ENCODE peak calls at places on chromosome 21, in nine cellular contexts. One of them, this sample, is unnamed.

GRCh38 chr21:37145635-37146111 is 72.6 kb downstream of the TTC3 start:
- DNase-seq in RPMI8226: no peak
- DNase-seq in activated naive CD4-positive, alpha-beta T cell: no peak
- DNase-seq in NCI-H524 treated with DMSO at 0.1 percent for 48 hours: no peak
- DNase-seq in NT2/D1: no peak
- DNase-seq in OCI-M1: peak
- DNase-seq in GDM1: no peak
- DNase-seq in AML-193: no peak
- DNase-seq in HL-60: no peak
- DNase-seq in this sample: no peak

GRCh38 chr21:32456497-32456918 is 44.0 kb downstream of the EVA1C start:
- DNase-seq in NT2/D1: no peak
- DNase-seq in RPMI8226: no peak
- DNase-seq in activated naive CD4-positive, alpha-beta T cell: no peak
- DNase-seq in GDM1: no peak
- DNase-seq in AML-193: no peak
- DNase-seq in OCI-M1: no peak
- DNase-seq in HL-60: no peak
- DNase-seq in NCI-H524 treated with DMSO at 0.1 percent for 48 hours: no peak
- DNase-seq in this sample: no peak

GRCh38 chr21:44517175-44517899 is 22.7 kb downstream of the KRTAP10-1 start:
- DNase-seq in AML-193: no peak
- DNase-seq in NT2/D1: peak
- DNase-seq in OCI-M1: peak
- DNase-seq in HL-60: no peak
- DNase-seq in RPMI8226: peak
- DNase-seq in activated naive CD4-positive, alpha-beta T cell: no peak
- DNase-seq in NCI-H524 treated with DMSO at 0.1 percent for 48 hours: peak
- DNase-seq in GDM1: no peak
- DNase-seq in this sample: peak

GRCh38 chr21:44534688-44535087 is 5.3 kb downstream of the KRTAP10-1 start:
- DNase-seq in AML-193: no peak
- DNase-seq in RPMI8226: no peak
- DNase-seq in activated naive CD4-positive, alpha-beta T cell: no peak
- DNase-seq in GDM1: no peak
- DNase-seq in NCI-H524 treated with DMSO at 0.1 percent for 48 hours: no peak
- DNase-seq in HL-60: no peak
- DNase-seq in NT2/D1: no peak
- DNase-seq in OCI-M1: no peak
- DNase-seq in this sample: no peak

GRCh38 chr21:27954806-27955205 is 987.9 kb upstream of the ADAMTS5 start:
- DNase-seq in OCI-M1: no peak
- DNase-seq in GDM1: no peak
- DNase-seq in NT2/D1: peak
- DNase-seq in activated naive CD4-positive, alpha-beta T cell: no peak
- DNase-seq in RPMI8226: no peak
- DNase-seq in NCI-H524 treated with DMSO at 0.1 percent for 48 hours: no peak
- DNase-seq in AML-193: no peak
- DNase-seq in HL-60: peak
- DNase-seq in this sample: no peak

GRCh38 chr21:38853421-38853919 is 47.7 kb downstream of the ETS2 start:
- DNase-seq in activated naive CD4-positive, alpha-beta T cell: no peak
- DNase-seq in OCI-M1: no peak
- DNase-seq in RPMI8226: peak
- DNase-seq in AML-193: no peak
- DNase-seq in NT2/D1: no peak
- DNase-seq in HL-60: peak
- DNase-seq in GDM1: no peak
- DNase-seq in NCI-H524 treated with DMSO at 0.1 percent for 48 hours: no peak
- DNase-seq in this sample: peak

GRCh38 chr21:34983680-34984086 is 65.4 kb downstream of the RUNX1 start:
- DNase-seq in NT2/D1: no peak
- DNase-seq in OCI-M1: peak
- DNase-seq in HL-60: peak
- DNase-seq in activated naive CD4-positive, alpha-beta T cell: no peak
- DNase-seq in NCI-H524 treated with DMSO at 0.1 percent for 48 hours: no peak
- DNase-seq in AML-193: peak
- DNase-seq in GDM1: peak
- DNase-seq in RPMI8226: peak
- DNase-seq in this sample: no peak

GRCh38 chr21:29347274-29347681 is 48.6 kb downstream of the BACH1 start:
- DNase-seq in GDM1: no peak
- DNase-seq in activated naive CD4-positive, alpha-beta T cell: no peak
- DNase-seq in NCI-H524 treated with DMSO at 0.1 percent for 48 hours: no peak
- DNase-seq in OCI-M1: peak
- DNase-seq in RPMI8226: no peak
- DNase-seq in AML-193: peak
- DNase-seq in NT2/D1: no peak
- DNase-seq in HL-60: peak
- DNase-seq in this sample: no peak

GRCh38 chr21:34357889-34358288 is 5.9 kb upstream of the KCNE2 start:
- DNase-seq in GDM1: no peak
- DNase-seq in NT2/D1: no peak
- DNase-seq in activated naive CD4-positive, alpha-beta T cell: no peak
- DNase-seq in OCI-M1: no peak
- DNase-seq in NCI-H524 treated with DMSO at 0.1 percent for 48 hours: no peak
- DNase-seq in HL-60: no peak
- DNase-seq in AML-193: no peak
- DNase-seq in RPMI8226: no peak
- DNase-seq in this sample: no peak

GRCh38 chr21:45270306-45270821 is 17.3 kb downstream of the POFUT2 start:
- DNase-seq in GDM1: no peak
- DNase-seq in RPMI8226: no peak
- DNase-seq in AML-193: no peak
- DNase-seq in NCI-H524 treated with DMSO at 0.1 percent for 48 hours: no peak
- DNase-seq in OCI-M1: peak
- DNase-seq in HL-60: no peak
- DNase-seq in activated naive CD4-positive, alpha-beta T cell: no peak
- DNase-seq in NT2/D1: no peak
- DNase-seq in this sample: no peak

GRCh38 chr21:44518684-44519083 is 21.3 kb downstream of the KRTAP10-1 start:
- DNase-seq in OCI-M1: no peak
- DNase-seq in GDM1: no peak
- DNase-seq in activated naive CD4-positive, alpha-beta T cell: no peak
- DNase-seq in NT2/D1: no peak
- DNase-seq in RPMI8226: no peak
- DNase-seq in HL-60: no peak
- DNase-seq in AML-193: no peak
- DNase-seq in NCI-H524 treated with DMSO at 0.1 percent for 48 hours: no peak
- DNase-seq in this sample: no peak

GRCh38 chr21:33642896-33643657 is 776 bp downstream of the ITSN1 start:
- DNase-seq in NT2/D1: no peak
- DNase-seq in RPMI8226: peak
- DNase-seq in OCI-M1: peak
- DNase-seq in HL-60: no peak
- DNase-seq in activated naive CD4-positive, alpha-beta T cell: peak
- DNase-seq in GDM1: no peak
- DNase-seq in NCI-H524 treated with DMSO at 0.1 percent for 48 hours: no peak
- DNase-seq in AML-193: no peak
- DNase-seq in this sample: peak

GRCh38 chr21:42367379-42368165 is 1.2 kb upstream of the TFF1 start:
- DNase-seq in activated naive CD4-positive, alpha-beta T cell: no peak
- DNase-seq in HL-60: no peak
- DNase-seq in RPMI8226: no peak
- DNase-seq in NCI-H524 treated with DMSO at 0.1 percent for 48 hours: no peak
- DNase-seq in OCI-M1: peak
- DNase-seq in NT2/D1: no peak
- DNase-seq in AML-193: no peak
- DNase-seq in GDM1: no peak
- DNase-seq in this sample: no peak

GRCh38 chr21:45525153-45525909 is 16.9 kb downstream of the SLC19A1 start:
- DNase-seq in GDM1: no peak
- DNase-seq in NCI-H524 treated with DMSO at 0.1 percent for 48 hours: no peak
- DNase-seq in HL-60: no peak
- DNase-seq in RPMI8226: no peak
- DNase-seq in NT2/D1: no peak
- DNase-seq in AML-193: no peak
- DNase-seq in OCI-M1: no peak
- DNase-seq in activated naive CD4-positive, alpha-beta T cell: no peak
- DNase-seq in this sample: no peak

GRCh38 chr21:32424674-32425073 is 12.2 kb downstream of the EVA1C start:
- DNase-seq in NT2/D1: no peak
- DNase-seq in HL-60: no peak
- DNase-seq in RPMI8226: no peak
- DNase-seq in OCI-M1: no peak
- DNase-seq in activated naive CD4-positive, alpha-beta T cell: no peak
- DNase-seq in NCI-H524 treated with DMSO at 0.1 percent for 48 hours: no peak
- DNase-seq in GDM1: no peak
- DNase-seq in AML-193: no peak
- DNase-seq in this sample: no peak

GRCh38 chr21:44000360-44000759 is 11.7 kb upstream of the TRAPPC10 start:
- DNase-seq in HL-60: no peak
- DNase-seq in GDM1: no peak
- DNase-seq in activated naive CD4-positive, alpha-beta T cell: no peak
- DNase-seq in NT2/D1: no peak
- DNase-seq in OCI-M1: no peak
- DNase-seq in NCI-H524 treated with DMSO at 0.1 percent for 48 hours: no peak
- DNase-seq in AML-193: no peak
- DNase-seq in RPMI8226: no peak
- DNase-seq in this sample: no peak

GRCh38 chr21:45392206-45392971 is 12.6 kb upstream of the COL18A1 start:
- DNase-seq in NT2/D1: no peak
- DNase-seq in OCI-M1: no peak
- DNase-seq in AML-193: no peak
- DNase-seq in HL-60: no peak
- DNase-seq in activated naive CD4-positive, alpha-beta T cell: no peak
- DNase-seq in RPMI8226: no peak
- DNase-seq in GDM1: no peak
- DNase-seq in NCI-H524 treated with DMSO at 0.1 percent for 48 hours: no peak
- DNase-seq in this sample: no peak

GRCh38 chr21:15400905-15401304 is 328.9 kb upstream of the USP25 start:
- DNase-seq in RPMI8226: no peak
- DNase-seq in NCI-H524 treated with DMSO at 0.1 percent for 48 hours: no peak
- DNase-seq in NT2/D1: no peak
- DNase-seq in activated naive CD4-positive, alpha-beta T cell: no peak
- DNase-seq in GDM1: no peak
- DNase-seq in AML-193: no peak
- DNase-seq in HL-60: no peak
- DNase-seq in OCI-M1: no peak
- DNase-seq in this sample: no peak

GRCh38 chr21:44049182-44049581 is 37.1 kb downstream of the TRAPPC10 start:
- DNase-seq in AML-193: no peak
- DNase-seq in GDM1: no peak
- DNase-seq in activated naive CD4-positive, alpha-beta T cell: no peak
- DNase-seq in HL-60: no peak
- DNase-seq in RPMI8226: no peak
- DNase-seq in NT2/D1: no peak
- DNase-seq in NCI-H524 treated with DMSO at 0.1 percent for 48 hours: no peak
- DNase-seq in OCI-M1: no peak
- DNase-seq in this sample: no peak

GRCh38 chr21:41684381-41685245 is 82.2 kb downstream of the RIPK4 start:
- DNase-seq in NCI-H524 treated with DMSO at 0.1 percent for 48 hours: no peak
- DNase-seq in RPMI8226: no peak
- DNase-seq in AML-193: no peak
- DNase-seq in HL-60: no peak
- DNase-seq in NT2/D1: peak
- DNase-seq in GDM1: no peak
- DNase-seq in OCI-M1: no peak
- DNase-seq in activated naive CD4-positive, alpha-beta T cell: no peak
- DNase-seq in this sample: no peak

GRCh38 chr21:42346866-42347600 is 3.8 kb downstream of the TFF2 start:
- DNase-seq in GDM1: no peak
- DNase-seq in activated naive CD4-positive, alpha-beta T cell: no peak
- DNase-seq in HL-60: no peak
- DNase-seq in NCI-H524 treated with DMSO at 0.1 percent for 48 hours: no peak
- DNase-seq in RPMI8226: no peak
- DNase-seq in NT2/D1: no peak
- DNase-seq in OCI-M1: no peak
- DNase-seq in AML-193: no peak
- DNase-seq in this sample: no peak

GRCh38 chr21:37568415-37568814 is 201.8 kb downstream of the DYRK1A start:
- DNase-seq in activated naive CD4-positive, alpha-beta T cell: no peak
- DNase-seq in OCI-M1: no peak
- DNase-seq in NCI-H524 treated with DMSO at 0.1 percent for 48 hours: no peak
- DNase-seq in HL-60: no peak
- DNase-seq in NT2/D1: no peak
- DNase-seq in GDM1: no peak
- DNase-seq in RPMI8226: no peak
- DNase-seq in AML-193: no peak
- DNase-seq in this sample: no peak

GRCh38 chr21:39079617-39080016 is 103.6 kb downstream of the PSMG1 start:
- DNase-seq in AML-193: no peak
- DNase-seq in GDM1: no peak
- DNase-seq in HL-60: peak
- DNase-seq in RPMI8226: no peak
- DNase-seq in OCI-M1: no peak
- DNase-seq in activated naive CD4-positive, alpha-beta T cell: no peak
- DNase-seq in NT2/D1: no peak
- DNase-seq in NCI-H524 treated with DMSO at 0.1 percent for 48 hours: no peak
- DNase-seq in this sample: no peak